ENCODE peak calls at places on chromosomes 11 and 22, in eight cellular contexts. One of them, this sample, is unnamed.

GRCh38 chr22:39349967-39350802 is at the start of gene SYNGR1:
- DNase-seq in AG04449: no peak
- DNase-seq in fibroblast of villous mesenchyme: no peak
- DNase-seq in dorsolateral prefrontal cortex: no peak
- DNase-seq in lower lobe of right lung: peak; percentile 51
- DNase-seq in transverse colon: no peak
- DNase-seq in fibroblast of mammary gland: no peak
- DNase-seq in epithelial cell of proximal tubule: no peak
- DNase-seq in this sample: no peak

GRCh38 chr11:30583505-30584280 is 2.5 kb downstream of the MPPED2 start:
- DNase-seq in epithelial cell of proximal tubule: no peak
- DNase-seq in fibroblast of mammary gland: peak; percentile 0
- DNase-seq in fibroblast of villous mesenchyme: no peak
- DNase-seq in lower lobe of right lung: peak; percentile 37
- DNase-seq in AG04449: no peak
- DNase-seq in transverse colon: peak; percentile 9
- DNase-seq in dorsolateral prefrontal cortex: no peak
- DNase-seq in this sample: no peak

GRCh38 chr11:35167451-35167954 is 28.5 kb downstream of the CD44 start:
- DNase-seq in fibroblast of mammary gland: peak; percentile 66
- DNase-seq in transverse colon: no peak
- DNase-seq in dorsolateral prefrontal cortex: no peak
- DNase-seq in fibroblast of villous mesenchyme: peak; percentile 82
- DNase-seq in lower lobe of right lung: no peak
- DNase-seq in AG04449: no peak
- DNase-seq in epithelial cell of proximal tubule: no peak
- DNase-seq in this sample: peak; percentile 67

GRCh38 chr22:48567213-48567975 is 1260.3 kb downstream of the BRD1 start:
- DNase-seq in dorsolateral prefrontal cortex: no peak
- DNase-seq in transverse colon: no peak
- DNase-seq in lower lobe of right lung: peak; percentile 28
- DNase-seq in AG04449: no peak
- DNase-seq in fibroblast of mammary gland: no peak
- DNase-seq in fibroblast of villous mesenchyme: no peak
- DNase-seq in epithelial cell of proximal tubule: no peak
- DNase-seq in this sample: no peak

GRCh38 chr22:40241200-40241763 is 63.6 kb downstream of the TNRC6B start:
- DNase-seq in AG04449: no peak
- DNase-seq in epithelial cell of proximal tubule: no peak
- DNase-seq in dorsolateral prefrontal cortex: no peak
- DNase-seq in transverse colon: no peak
- DNase-seq in fibroblast of villous mesenchyme: no peak
- DNase-seq in fibroblast of mammary gland: no peak
- DNase-seq in lower lobe of right lung: no peak
- DNase-seq in this sample: no peak

GRCh38 chr11:74018331-74019005 is 9.6 kb upstream of the UCP3 start:
- DNase-seq in fibroblast of villous mesenchyme: peak; percentile 97
- DNase-seq in transverse colon: peak; percentile 93
- DNase-seq in AG04449: no peak
- DNase-seq in fibroblast of mammary gland: peak; percentile 96
- DNase-seq in lower lobe of right lung: peak; percentile 94
- DNase-seq in epithelial cell of proximal tubule: peak; percentile 45
- DNase-seq in dorsolateral prefrontal cortex: peak; percentile 56
- DNase-seq in this sample: peak; percentile 65

GRCh38 chr11:15761235-15761634 is 595.1 kb downstream of the SOX6 start:
- DNase-seq in fibroblast of villous mesenchyme: no peak
- DNase-seq in transverse colon: peak; percentile 17
- DNase-seq in dorsolateral prefrontal cortex: no peak
- DNase-seq in AG04449: no peak
- DNase-seq in epithelial cell of proximal tubule: no peak
- DNase-seq in lower lobe of right lung: no peak
- DNase-seq in fibroblast of mammary gland: no peak
- DNase-seq in this sample: no peak

GRCh38 chr11:365831-366230 is 3.5 kb upstream of the B4GALNT4 start:
- DNase-seq in dorsolateral prefrontal cortex: no peak
- DNase-seq in fibroblast of mammary gland: no peak
- DNase-seq in AG04449: no peak
- DNase-seq in transverse colon: no peak
- DNase-seq in lower lobe of right lung: no peak
- DNase-seq in epithelial cell of proximal tubule: no peak
- DNase-seq in fibroblast of villous mesenchyme: no peak
- DNase-seq in this sample: no peak

GRCh38 chr11:15146271-15147003 is 31.7 kb downstream of the INSC start:
- DNase-seq in lower lobe of right lung: no peak
- DNase-seq in AG04449: no peak
- DNase-seq in transverse colon: no peak
- DNase-seq in fibroblast of mammary gland: peak; percentile 82
- DNase-seq in fibroblast of villous mesenchyme: no peak
- DNase-seq in dorsolateral prefrontal cortex: no peak
- DNase-seq in epithelial cell of proximal tubule: no peak
- DNase-seq in this sample: peak; percentile 74

GRCh38 chr11:110921742-110922200 is 209.5 kb upstream of the ARHGAP20 start:
- DNase-seq in epithelial cell of proximal tubule: no peak
- DNase-seq in AG04449: no peak
- DNase-seq in fibroblast of mammary gland: peak; percentile 51
- DNase-seq in dorsolateral prefrontal cortex: no peak
- DNase-seq in lower lobe of right lung: no peak
- DNase-seq in fibroblast of villous mesenchyme: peak; percentile 56
- DNase-seq in transverse colon: no peak
- DNase-seq in this sample: peak; percentile 56

GRCh38 chr11:134098566-134099184 is 29.8 kb downstream of the JAM3 start:
- DNase-seq in fibroblast of villous mesenchyme: no peak
- DNase-seq in transverse colon: no peak
- DNase-seq in AG04449: no peak
- DNase-seq in fibroblast of mammary gland: no peak
- DNase-seq in dorsolateral prefrontal cortex: no peak
- DNase-seq in lower lobe of right lung: no peak
- DNase-seq in epithelial cell of proximal tubule: no peak
- DNase-seq in this sample: no peak

GRCh38 chr11:127471662-127472061 is 471.1 kb upstream of the KIRREL3 start:
- DNase-seq in transverse colon: no peak
- DNase-seq in dorsolateral prefrontal cortex: no peak
- DNase-seq in fibroblast of villous mesenchyme: no peak
- DNase-seq in fibroblast of mammary gland: no peak
- DNase-seq in AG04449: no peak
- DNase-seq in lower lobe of right lung: no peak
- DNase-seq in epithelial cell of proximal tubule: no peak
- DNase-seq in this sample: no peak

GRCh38 chr22:23128269-23129108 is 13.3 kb downstream of the RSPH14 start:
- DNase-seq in transverse colon: peak; percentile 79
- DNase-seq in fibroblast of villous mesenchyme: peak; percentile 75
- DNase-seq in fibroblast of mammary gland: peak; percentile 74
- DNase-seq in AG04449: no peak
- DNase-seq in lower lobe of right lung: peak; percentile 66
- DNase-seq in dorsolateral prefrontal cortex: peak; percentile 91
- DNase-seq in epithelial cell of proximal tubule: no peak
- DNase-seq in this sample: peak; percentile 88

GRCh38 chr11:116107229-116107628 is 603.0 kb upstream of the CADM1 start:
- DNase-seq in epithelial cell of proximal tubule: no peak
- DNase-seq in dorsolateral prefrontal cortex: no peak
- DNase-seq in AG04449: no peak
- DNase-seq in transverse colon: no peak
- DNase-seq in fibroblast of villous mesenchyme: no peak
- DNase-seq in lower lobe of right lung: no peak
- DNase-seq in fibroblast of mammary gland: no peak
- DNase-seq in this sample: no peak

GRCh38 chr11:12410006-12410728 is 32.8 kb downstream of the PARVA start:
- DNase-seq in fibroblast of mammary gland: peak; percentile 63
- DNase-seq in lower lobe of right lung: no peak
- DNase-seq in epithelial cell of proximal tubule: no peak
- DNase-seq in dorsolateral prefrontal cortex: no peak
- DNase-seq in AG04449: no peak
- DNase-seq in fibroblast of villous mesenchyme: peak; percentile 82
- DNase-seq in transverse colon: no peak
- DNase-seq in this sample: peak; percentile 45
- TF ChIP-seq CTCF in fibroblast of mammary gland: peak; percentile 42
- TF ChIP-seq CTCF in lower lobe of right lung: no peak
- TF ChIP-seq CTCF in epithelial cell of proximal tubule: peak; percentile 39
- TF ChIP-seq CTCF in dorsolateral prefrontal cortex: no peak
- TF ChIP-seq CTCF in AG04449: peak; percentile 11
- TF ChIP-seq CTCF in fibroblast of villous mesenchyme: peak; percentile 21
- TF ChIP-seq CTCF in transverse colon: no peak
- TF ChIP-seq CTCF in this sample: peak; percentile 18

DNA sequence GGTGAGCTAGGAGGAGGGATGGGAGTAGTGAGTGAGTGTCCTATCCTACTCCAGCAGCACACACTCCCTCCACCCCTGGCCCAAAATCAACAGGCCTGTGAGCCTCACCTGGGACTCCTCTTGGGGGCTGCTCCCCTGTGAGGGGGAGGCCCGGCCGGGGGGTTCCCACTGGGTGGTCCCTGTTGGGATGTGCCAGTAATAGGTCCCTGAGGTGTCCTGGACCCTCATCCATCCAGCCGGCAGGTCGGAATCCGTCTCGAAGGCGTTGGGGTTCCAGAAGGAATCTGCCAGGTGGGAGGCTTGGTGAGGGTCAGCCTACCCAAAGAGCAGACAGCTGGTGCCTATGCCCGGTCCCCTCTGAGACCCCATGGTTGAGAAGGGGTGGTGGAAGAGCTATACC is 13.3 kb downstream of the SMPD1 start:
- DNase-seq in fibroblast of villous mesenchyme: no peak
- DNase-seq in epithelial cell of proximal tubule: no peak
- DNase-seq in lower lobe of right lung: no peak
- DNase-seq in transverse colon: no peak
- DNase-seq in dorsolateral prefrontal cortex: no peak
- DNase-seq in fibroblast of mammary gland: no peak
- DNase-seq in AG04449: no peak
- DNase-seq in this sample: no peak
- H3K4me3 ChIP-seq in fibroblast of villous mesenchyme: no peak overlapping the region
- H3K4me3 ChIP-seq in epithelial cell of proximal tubule: no peak overlapping the region
- H3K4me3 ChIP-seq in lower lobe of right lung: no peak overlapping the region
- H3K4me3 ChIP-seq in transverse colon: no peak overlapping the region
- H3K4me3 ChIP-seq in dorsolateral prefrontal cortex: peak overlapping the region; percentile 56
- H3K4me3 ChIP-seq in fibroblast of mammary gland: no peak overlapping the region
- H3K4me3 ChIP-seq in AG04449: no peak overlapping the region
- H3K4me3 ChIP-seq in this sample: no peak overlapping the region

GRCh38 chr11:75814686-75815344 is at the start of gene UVRAG:
- DNase-seq in epithelial cell of proximal tubule: peak; percentile 98
- DNase-seq in lower lobe of right lung: peak; percentile 98
- DNase-seq in fibroblast of mammary gland: peak; percentile 99
- DNase-seq in AG04449: peak; percentile 98
- DNase-seq in fibroblast of villous mesenchyme: peak; percentile 100
- DNase-seq in transverse colon: peak; percentile 99
- DNase-seq in dorsolateral prefrontal cortex: peak; percentile 99
- DNase-seq in this sample: peak; percentile 96
- TF ChIP-seq CTCF in epithelial cell of proximal tubule: peak; percentile 10
- TF ChIP-seq CTCF in lower lobe of right lung: peak; percentile 13
- TF ChIP-seq CTCF in fibroblast of mammary gland: peak; percentile 4
- TF ChIP-seq CTCF in AG04449: no peak
- TF ChIP-seq CTCF in fibroblast of villous mesenchyme: no peak
- TF ChIP-seq CTCF in transverse colon: peak; percentile 58
- TF ChIP-seq CTCF in dorsolateral prefrontal cortex: no peak
- TF ChIP-seq CTCF in this sample: no peak

DNA sequence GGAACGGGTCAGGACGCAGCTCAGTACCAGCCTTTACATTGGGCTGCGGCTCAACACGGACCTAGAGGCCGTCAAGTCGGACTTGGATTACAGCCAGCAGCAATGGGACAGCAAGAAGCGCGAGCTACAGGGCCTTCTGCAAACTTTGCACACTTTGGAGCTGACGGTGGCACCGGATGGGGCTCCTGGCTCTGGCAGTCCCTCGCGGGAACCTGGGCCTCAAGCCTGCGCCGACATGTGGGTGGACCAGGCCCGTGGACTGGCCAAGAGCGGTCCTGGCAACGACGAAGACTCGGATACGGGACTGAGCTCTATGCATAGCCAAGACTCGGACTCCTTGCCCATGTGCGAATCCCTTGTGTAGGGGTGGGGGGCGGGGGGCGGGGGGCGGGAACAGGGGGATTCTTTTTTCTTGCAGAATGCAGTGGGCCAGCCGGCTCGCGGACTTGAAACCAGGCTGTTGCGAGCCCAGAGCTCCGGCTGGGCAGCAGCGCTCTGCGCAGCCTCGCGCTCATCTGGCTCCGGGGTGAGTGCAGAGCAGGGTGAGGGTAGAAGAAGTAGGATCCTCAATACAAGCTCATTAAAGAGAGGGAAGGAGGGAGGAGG is 1.7 kb downstream of the RASSF10 start:
- DNase-seq in dorsolateral prefrontal cortex: no peak
- DNase-seq in epithelial cell of proximal tubule: no peak
- DNase-seq in fibroblast of mammary gland: no peak
- DNase-seq in fibroblast of villous mesenchyme: no peak
- DNase-seq in lower lobe of right lung: peak; percentile 57
- DNase-seq in transverse colon: peak; percentile 13
- DNase-seq in AG04449: no peak
- DNase-seq in this sample: peak; percentile 19
- H3K4me3 ChIP-seq in dorsolateral prefrontal cortex: peak overlapping the region; percentile 50
- H3K4me3 ChIP-seq in epithelial cell of proximal tubule: peak overlapping the region; percentile 63
- H3K4me3 ChIP-seq in fibroblast of mammary gland: no peak overlapping the region
- H3K4me3 ChIP-seq in fibroblast of villous mesenchyme: no peak overlapping the region
- H3K4me3 ChIP-seq in lower lobe of right lung: peak overlapping the region; percentile 51
- H3K4me3 ChIP-seq in transverse colon: peak overlapping the region; percentile 5
- H3K4me3 ChIP-seq in AG04449: no peak overlapping the region
- H3K4me3 ChIP-seq in this sample: no peak overlapping the region

GRCh38 chr22:30926706-30927105 is 41.9 kb downstream of the MORC2 start:
- DNase-seq in fibroblast of mammary gland: no peak
- DNase-seq in dorsolateral prefrontal cortex: no peak
- DNase-seq in epithelial cell of proximal tubule: no peak
- DNase-seq in transverse colon: no peak
- DNase-seq in AG04449: no peak
- DNase-seq in fibroblast of villous mesenchyme: no peak
- DNase-seq in lower lobe of right lung: no peak
- DNase-seq in this sample: no peak
- TF ChIP-seq CTCF in fibroblast of mammary gland: no peak
- TF ChIP-seq CTCF in dorsolateral prefrontal cortex: no peak
- TF ChIP-seq CTCF in epithelial cell of proximal tubule: no peak
- TF ChIP-seq CTCF in transverse colon: no peak
- TF ChIP-seq CTCF in AG04449: no peak
- TF ChIP-seq CTCF in fibroblast of villous mesenchyme: no peak
- TF ChIP-seq CTCF in lower lobe of right lung: no peak
- TF ChIP-seq CTCF in this sample: no peak

DNA sequence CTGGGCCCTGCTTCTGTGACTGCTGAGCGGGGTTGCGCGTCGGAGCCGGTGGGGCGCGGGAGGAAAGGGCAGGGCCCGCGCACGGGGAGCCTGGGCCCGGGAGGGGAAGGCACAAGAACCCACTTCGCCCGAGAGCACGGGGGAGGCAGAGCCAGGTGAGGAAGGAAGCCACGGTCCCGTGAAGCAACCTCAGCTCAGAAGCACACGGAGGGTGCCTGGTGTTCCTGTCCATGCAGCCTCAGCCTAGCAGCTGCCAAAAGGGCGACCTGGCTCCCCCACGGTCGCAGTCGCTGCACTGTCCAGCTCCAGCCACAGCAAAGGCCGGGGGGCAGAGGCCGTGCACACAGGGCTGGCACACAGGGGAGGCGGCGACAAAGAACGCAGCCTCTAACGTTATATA is 9.3 kb upstream of the CDC42BPG start:
- DNase-seq in epithelial cell of proximal tubule: no peak
- DNase-seq in transverse colon: no peak
- DNase-seq in fibroblast of mammary gland: no peak
- DNase-seq in AG04449: no peak
- DNase-seq in dorsolateral prefrontal cortex: no peak
- DNase-seq in lower lobe of right lung: no peak
- DNase-seq in fibroblast of villous mesenchyme: no peak
- DNase-seq in this sample: no peak
- H3K4me3 ChIP-seq in epithelial cell of proximal tubule: no peak overlapping the region
- H3K4me3 ChIP-seq in transverse colon: no peak overlapping the region
- H3K4me3 ChIP-seq in fibroblast of mammary gland: no peak overlapping the region
- H3K4me3 ChIP-seq in AG04449: no peak overlapping the region
- H3K4me3 ChIP-seq in dorsolateral prefrontal cortex: no peak overlapping the region
- H3K4me3 ChIP-seq in lower lobe of right lung: no peak overlapping the region
- H3K4me3 ChIP-seq in fibroblast of villous mesenchyme: no peak overlapping the region
- H3K4me3 ChIP-seq in this sample: no peak overlapping the region